ENCODE peak calls at places on chromosomes 7 and 10, in five cellular contexts. V is SK-N-SH, H is K562, T is HepG2, G is GM12878. D is an unnamed sample.

GRCh38 chr10:43959854-43960415 is 311.3 kb upstream of the ZNF32 start:
- DNase-seq in V (no peak), T (no peak), H (no peak), G (no peak), D (no peak)

GRCh38 chr10:128499956-128500355 is 373.7 kb upstream of the MKI67 start:
- DNase-seq in G (no peak), H (peak), T (no peak), V (no peak), D (no peak)

GRCh38 chr7:94240902-94241301 is 153.8 kb upstream of the COL1A2 start:
- DNase-seq in T (no peak), H (no peak), G (no peak), V (no peak), D (no peak)

GRCh38 chr10:133324198-133324792 is 12.4 kb downstream of the CALY start:
- DNase-seq in G (no peak), T (peak), H (peak), V (peak), D (no peak)

GRCh38 chr7:76301000-76301399 is 1.5 kb upstream of the HSPB1 start:
- DNase-seq in T (no peak), H (no peak), G (no peak), V (no peak), D (no peak)

GRCh38 chr10:69515699-69516547 is 57.3 kb downstream of the NEUROG3 start:
- DNase-seq in T (peak), G (peak), V (peak), H (peak), D (peak)

GRCh38 chr10:100232101-100232500 is 2.7 kb upstream of the CHUK start:
- DNase-seq in H (no peak), T (no peak), V (no peak), G (no peak), D (no peak)

GRCh38 chr10:14532473-14533251 is 201.9 kb upstream of the FRMD4A start:
- DNase-seq in T (peak), G (no peak), V (no peak), H (no peak), D (no peak)

GRCh38 chr10:7551891-7552731 is 114.7 kb downstream of the ITIH5 start:
- DNase-seq in T (no peak), H (no peak), G (no peak), V (no peak), D (no peak)

GRCh38 chr7:131285558-131285957 is 42.1 kb upstream of the MKLN1 start:
- DNase-seq in H (no peak), V (no peak), G (no peak), T (no peak), D (no peak)

GRCh38 chr7:115775981-115776380 is 254.6 kb downstream of the TFEC start:
- DNase-seq in H (no peak), V (no peak), T (no peak), G (no peak), D (no peak)
- TF ChIP-seq SIN3A in H (no peak), V (no peak), T (no peak), G (no peak), D (no peak)

GRCh38 chr7:16811555-16811954 is 6.8 kb upstream of the AGR2 start:
- DNase-seq in G (no peak), V (no peak), T (no peak), H (no peak), D (no peak)

GRCh38 chr7:16810573-16810972 is 5.8 kb upstream of the AGR2 start:
- DNase-seq in V (no peak), T (no peak), H (no peak), G (no peak), D (no peak)

GRCh38 chr7:16812542-16813231 is 7.9 kb upstream of the AGR2 start:
- DNase-seq in G (no peak), T (no peak), V (no peak), H (no peak), D (no peak)

GRCh38 chr7:16814987-16815386 is 10.2 kb upstream of the AGR2 start:
- DNase-seq in T (no peak), G (no peak), V (no peak), H (no peak), D (no peak)

DNA sequence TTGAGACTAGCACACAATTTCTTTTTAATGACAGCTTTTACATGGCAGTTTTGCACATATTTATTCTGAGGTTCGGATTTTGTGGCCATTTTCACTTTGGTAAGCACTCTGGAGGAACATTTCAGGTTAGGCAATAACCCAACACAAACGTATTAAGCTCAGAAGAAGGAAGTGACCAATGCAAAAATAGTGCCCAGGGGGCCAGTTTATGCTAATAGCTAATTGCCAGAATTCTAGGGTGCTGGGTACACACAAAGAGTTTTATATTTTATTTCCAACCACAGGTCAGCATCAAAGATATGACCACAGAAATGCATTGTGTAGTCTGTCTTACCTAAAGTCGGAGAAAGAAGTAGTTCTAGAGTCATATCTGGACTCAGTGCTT is 8.4 kb upstream of the AGR2 start:
- DNase-seq in V (no peak), T (no peak), G (no peak), H (no peak), D (no peak)
- TF ChIP-seq ZBTB33 in V (no peak), T (no peak), G (no peak), H (no peak), D (no peak)

DNA sequence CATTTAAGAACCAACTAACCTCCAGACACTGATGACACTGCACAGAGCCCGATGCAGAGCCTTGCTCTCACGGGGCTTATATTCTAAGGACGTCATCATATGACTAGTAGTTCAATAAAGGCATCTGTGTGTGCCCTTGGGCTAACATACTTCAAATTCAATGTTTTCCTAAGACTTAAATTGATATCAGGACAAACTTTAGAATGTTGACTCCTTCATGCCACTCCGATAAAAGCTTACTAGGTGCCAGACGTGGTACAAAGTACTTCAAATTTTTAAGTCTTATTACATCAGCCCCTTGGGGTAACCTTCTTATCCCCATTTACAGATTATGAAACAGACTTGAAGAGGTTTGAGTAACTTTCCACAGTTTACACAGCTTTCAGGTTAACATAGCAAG is 191.1 kb upstream of the PLXNA4 start:
- DNase-seq in T (no peak), V (no peak), H (no peak), G (no peak), D (no peak)
- TF ChIP-seq SIN3A in T (no peak), V (no peak), H (no peak), G (no peak), D (no peak)

GRCh38 chr7:54967384-54967783 is 51.4 kb upstream of the EGFR start:
- DNase-seq in H (no peak), G (no peak), T (peak), V (no peak), D (peak)

GRCh38 chr7:54964136-54964535 is 54.7 kb upstream of the EGFR start:
- DNase-seq in G (no peak), V (no peak), H (no peak), T (no peak), D (no peak)

GRCh38 chr7:54972733-54973294 is 46.0 kb upstream of the EGFR start:
- DNase-seq in G (no peak), H (no peak), T (no peak), V (no peak), D (no peak)

GRCh38 chr7:54968018-54968417 is 50.8 kb upstream of the EGFR start:
- DNase-seq in H (no peak), T (no peak), G (no peak), V (no peak), D (no peak)

DNA sequence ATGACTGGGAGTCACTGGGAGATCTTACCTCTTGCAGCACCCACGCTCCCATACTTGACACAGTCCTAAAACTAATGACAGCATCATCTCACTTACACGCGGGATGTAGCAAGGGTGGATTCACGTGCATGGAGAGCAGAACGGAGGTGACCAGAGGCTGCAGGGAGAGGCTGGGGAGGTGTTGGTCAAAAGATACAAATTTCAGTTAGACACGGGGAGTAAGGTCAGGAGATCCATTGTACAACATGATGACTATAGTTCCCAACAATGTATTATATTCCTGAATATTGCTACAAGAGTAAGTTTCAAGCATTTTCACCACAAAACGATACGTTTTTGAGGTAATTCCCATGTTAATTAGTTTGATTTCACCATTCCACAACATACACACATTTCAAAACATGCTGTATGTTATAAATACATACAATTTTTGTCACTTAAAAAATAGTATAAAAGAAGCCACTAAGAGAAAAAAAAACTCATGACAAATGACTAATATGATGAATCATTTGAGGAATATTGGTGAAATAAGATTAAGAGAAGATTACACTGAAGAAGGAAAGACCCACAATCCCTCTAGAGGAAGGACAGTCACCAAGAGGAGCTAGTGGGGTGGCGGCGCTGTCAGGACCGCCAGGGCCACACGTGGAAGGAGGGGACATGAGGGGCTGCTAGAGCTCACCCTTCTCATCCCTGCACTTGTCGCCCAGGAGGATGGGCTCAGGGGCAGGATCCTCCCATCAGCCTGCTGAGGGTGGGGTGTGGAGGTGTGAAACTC is 49.4 kb upstream of the EGFR start:
- DNase-seq in V (no peak), H (no peak), T (no peak), G (no peak), D (no peak)
- TF ChIP-seq ZBTB33 in V (no peak), H (no peak), T (no peak), G (no peak), D (no peak)

GRCh38 chr10:115136616-115137015 is 43.5 kb downstream of the ATRNL1 start:
- DNase-seq in V (no peak), G (no peak), H (no peak), T (no peak), D (no peak)

GRCh38 chr10:115141254-115141653 is 48.1 kb downstream of the ATRNL1 start:
- DNase-seq in G (no peak), H (no peak), V (peak), T (no peak), D (peak)
- TF ChIP-seq SIN3A in G (no peak), H (no peak), V (no peak), T (no peak), D (no peak)